ENCODE peak calls at places on chromosomes 5 and 9, in nine cellular contexts. H is PC-9, M is gastrocnemius medialis, U is tibial nerve, A is cardiac fibroblast, V is Peyer's patch, O is sigmoid colon, I is HepG2, W is lower lobe of right lung. G is an unnamed sample.

GRCh38 chr9:109557481-109557880 is 59.4 kb upstream of the PTPN3 start:
- DNase-seq in U (no peak), W (no peak), A (no peak), M (no peak), O (no peak), H (peak), I (no peak), V (no peak), G (no peak)

GRCh38 chr5:174251305-174251704 is 205.8 kb downstream of the NSG2 start:
- DNase-seq in O (no peak), W (no peak), I (no peak), U (no peak), M (no peak), A (no peak), H (no peak), V (no peak), G (no peak)

GRCh38 chr9:129330711-129331279 is 152.7 kb upstream of the IER5L start:
- DNase-seq in H (no peak), V (no peak), I (no peak), W (no peak), A (peak), U (no peak), O (no peak), M (no peak), G (peak)

GRCh38 chr9:130500340-130500771 is 55.6 kb downstream of the ASS1 start:
- DNase-seq in A (no peak), M (no peak), U (no peak), I (no peak), H (no peak), V (no peak), O (no peak), W (no peak), G (no peak)

GRCh38 chr9:87112656-87113055 is 165.3 kb upstream of the GAS1 start:
- DNase-seq in W (no peak), V (no peak), U (no peak), H (no peak), M (no peak), O (no peak), A (peak), I (no peak), G (no peak)

GRCh38 chr5:179153921-179154345 is 93.8 kb downstream of the ZNF354C start:
- DNase-seq in V (no peak), H (no peak), M (no peak), A (no peak), I (no peak), O (peak), U (no peak), W (peak), G (no peak)

GRCh38 chr5:150540615-150541396 is 32.9 kb downstream of the NDST1 start:
- DNase-seq in I (peak), U (no peak), H (no peak), V (no peak), M (peak), O (peak), W (no peak), A (peak), G (no peak)

GRCh38 chr9:123349691-123350480 is 6.1 kb upstream of the CRB2 start:
- DNase-seq in O (no peak), W (no peak), H (no peak), A (peak), M (no peak), V (no peak), U (no peak), I (peak), G (peak)

GRCh38 chr5:106521701-106522100 is 1149.0 kb downstream of the EFNA5 start:
- DNase-seq in U (no peak), O (no peak), H (no peak), W (no peak), M (no peak), A (peak), I (no peak), V (no peak), G (peak)

GRCh38 chr9:129108805-129109370 is 1.7 kb downstream of the CRAT start:
- DNase-seq in W (no peak), U (no peak), I (no peak), A (no peak), H (no peak), O (no peak), V (peak), M (peak), G (no peak)

GRCh38 chr9:76323481-76323880 is 70.7 kb downstream of the RFK start:
- DNase-seq in V (no peak), U (no peak), I (no peak), H (peak), M (no peak), O (no peak), A (no peak), W (no peak), G (no peak)

GRCh38 chr9:131732636-131733340 is 7.1 kb downstream of the RAPGEF1 start:
- DNase-seq in M (no peak), V (no peak), O (no peak), U (no peak), H (no peak), A (no peak), I (no peak), W (peak), G (peak)

GRCh38 chr9:127195976-127196825 is 68.4 kb upstream of the GARNL3 start:
- DNase-seq in A (no peak), I (no peak), W (peak), U (no peak), H (no peak), V (peak), M (no peak), O (no peak), G (no peak)

GRCh38 chr5:120457839-120458507 is 6.1 kb upstream of the PRR16 start:
- DNase-seq in M (peak), V (peak), I (peak), W (peak), H (peak), O (peak), U (peak), A (peak), G (peak)

GRCh38 chr5:12794476-12795332 is 890.5 kb upstream of the CTNND2 start:
- DNase-seq in V (no peak), U (no peak), H (no peak), I (no peak), O (no peak), A (no peak), W (peak), M (no peak), G (no peak)

GRCh38 chr5:10583663-10584572 is 20.0 kb downstream of the ANKRD33B start:
- DNase-seq in M (no peak), I (no peak), V (no peak), U (no peak), H (no peak), W (no peak), O (no peak), A (no peak), G (no peak)

GRCh38 chr5:6291961-6292360 is 86.4 kb downstream of the MED10 start:
- DNase-seq in I (peak), U (no peak), V (no peak), O (no peak), M (no peak), W (no peak), H (no peak), A (peak), G (peak)

GRCh38 chr9:110580850-110581249 is 1.3 kb upstream of the SVEP1 start:
- DNase-seq in V (no peak), I (no peak), W (no peak), U (no peak), A (peak), O (no peak), H (peak), M (no peak), G (no peak)

GRCh38 chr9:110579763-110580255 is 268 bp upstream of the SVEP1 start:
- DNase-seq in O (peak), I (no peak), U (no peak), W (no peak), A (peak), H (no peak), V (no peak), M (no peak), G (no peak)

GRCh38 chr9:110582156-110582555 is 2.6 kb upstream of the SVEP1 start:
- DNase-seq in M (no peak), A (no peak), U (no peak), O (no peak), W (no peak), I (no peak), V (no peak), H (no peak), G (no peak)

GRCh38 chr9:110578575-110578895 is 1.0 kb downstream of the SVEP1 start:
- DNase-seq in A (no peak), M (no peak), O (no peak), H (no peak), W (no peak), V (no peak), U (no peak), I (no peak), G (no peak)

DNA sequence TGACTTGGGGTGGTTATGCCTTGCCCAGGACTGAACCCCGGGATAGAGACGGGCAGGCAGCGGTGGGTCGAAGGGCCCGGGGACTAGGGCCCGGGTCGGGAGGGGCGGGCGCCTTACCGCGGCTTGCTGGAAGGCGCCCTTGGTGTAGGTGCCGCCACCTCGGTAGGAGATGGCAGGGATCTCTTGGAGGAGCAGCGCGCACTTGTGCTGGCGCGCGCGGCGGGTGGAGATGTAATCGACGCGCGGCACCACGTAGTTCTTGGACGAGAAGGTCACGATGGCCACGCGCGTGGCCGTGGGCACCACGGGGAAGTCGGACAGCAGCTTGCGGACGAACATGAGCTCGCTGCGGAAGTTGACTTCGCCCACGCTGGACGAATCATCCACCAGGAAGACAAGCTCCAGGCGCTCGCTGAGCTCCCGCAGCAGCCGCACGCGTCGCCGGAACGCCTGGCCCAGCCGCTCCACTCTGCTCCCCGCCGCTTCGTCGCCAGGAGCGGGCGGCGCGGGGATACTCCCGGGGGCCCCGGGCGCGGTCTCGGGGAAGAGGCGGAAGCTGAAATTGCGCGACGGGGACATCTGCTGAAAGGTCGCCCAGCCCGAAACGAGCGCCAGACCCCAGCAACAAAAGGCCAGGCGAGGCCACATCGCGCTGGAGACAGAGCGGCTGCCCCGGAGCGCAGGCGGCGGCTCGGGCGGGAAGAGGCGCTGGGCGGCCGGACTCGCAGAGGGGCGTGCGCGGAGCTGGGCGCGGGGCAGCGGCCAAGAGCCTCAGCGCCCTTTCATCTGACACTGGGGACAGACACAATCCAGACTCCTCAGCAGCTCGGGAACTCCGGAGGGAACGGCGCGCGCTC is at the start of gene SVEP1:
- DNase-seq in U (peak), H (no peak), O (peak), I (no peak), V (peak), W (peak), M (no peak), A (peak), G (no peak)
- H3K4me3 ChIP-seq in U (peak), H (peak), O (peak), I (no peak), V (peak), W (peak), M (peak), A (peak), G (no peak)

GRCh38 chr5:119315516-119315949 is 40.3 kb upstream of the TNFAIP8 start:
- DNase-seq in H (no peak), W (no peak), U (no peak), O (no peak), M (no peak), V (no peak), A (peak), I (peak), G (peak)
- TF ChIP-seq CTCF in H (peak), W (peak), U (no peak), O (no peak), M (no peak), V (peak), A (peak), I (peak), G (peak)

GRCh38 chr5:124773291-124774001 is 27.0 kb upstream of the ZNF608 start:
- DNase-seq in I (no peak), H (no peak), V (no peak), U (no peak), W (no peak), M (no peak), A (no peak), O (no peak), G (no peak)
- H3K4me3 ChIP-seq in I (no peak), H (no peak), V (no peak), U (no peak), W (no peak), M (no peak), A (no peak), O (no peak), G (no peak)

GRCh38 chr9:105413486-105414068 is 34.3 kb upstream of the FSD1L start:
- DNase-seq in M (no peak), H (peak), V (no peak), O (no peak), U (no peak), W (no peak), A (peak), I (peak), G (no peak)
- TF ChIP-seq CTCF in M (no peak), H (peak), V (peak), O (peak), U (peak), W (no peak), A (peak), I (peak), G (no peak)

DNA sequence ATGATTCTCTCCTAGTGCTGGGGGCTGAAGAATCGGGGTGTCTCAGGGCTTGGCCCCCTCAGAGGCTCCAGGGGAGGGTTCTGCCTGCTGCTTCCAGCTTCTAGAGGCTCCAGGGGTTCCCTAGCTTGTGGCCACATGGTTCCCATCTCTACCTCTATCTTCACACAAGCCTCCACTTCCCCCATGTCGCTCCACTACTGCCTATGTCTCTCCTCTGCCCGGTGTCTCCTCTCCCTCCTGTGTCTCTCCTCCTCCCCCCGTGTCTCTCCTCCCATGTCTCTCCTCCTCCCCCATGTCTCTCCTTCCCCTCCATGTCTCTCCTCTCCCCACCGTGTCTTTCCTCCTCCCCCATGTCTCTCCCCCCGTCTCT is 12.2 kb upstream of the RNU6ATAC start:
- DNase-seq in M (no peak), U (no peak), W (no peak), O (no peak), A (no peak), H (no peak), I (no peak), V (no peak), G (no peak)
- H3K4me3 ChIP-seq in M (no peak), U (no peak), W (no peak), O (no peak), A (no peak), H (no peak), I (no peak), V (no peak), G (no peak)

GRCh38 chr5:158860706-158861105 is 239.0 kb downstream of the EBF1 start:
- DNase-seq in H (no peak), V (no peak), W (no peak), I (no peak), U (no peak), M (no peak), O (no peak), A (no peak), G (no peak)
- TF ChIP-seq CTCF in H (no peak), V (no peak), W (no peak), I (no peak), U (no peak), M (no peak), O (no peak), A (no peak), G (no peak)

GRCh38 chr9:101469026-101469425 is 33.5 kb upstream of the ALDOB start:
- DNase-seq in A (no peak), V (no peak), U (no peak), M (no peak), H (no peak), O (no peak), I (no peak), W (no peak), G (no peak)

GRCh38 chr9:101465330-101465915 is 29.8 kb upstream of the ALDOB start:
- DNase-seq in M (no peak), U (no peak), H (peak), W (peak), A (peak), O (no peak), I (peak), V (peak), G (peak)

GRCh38 chr9:101466863-101467262 is 31.3 kb upstream of the ALDOB start:
- DNase-seq in I (no peak), V (no peak), A (no peak), U (no peak), O (no peak), M (no peak), H (no peak), W (no peak), G (no peak)

GRCh38 chr9:101468116-101468515 is 32.5 kb upstream of the ALDOB start:
- DNase-seq in M (no peak), W (no peak), O (no peak), A (no peak), V (no peak), I (no peak), U (no peak), H (no peak), G (no peak)

DNA sequence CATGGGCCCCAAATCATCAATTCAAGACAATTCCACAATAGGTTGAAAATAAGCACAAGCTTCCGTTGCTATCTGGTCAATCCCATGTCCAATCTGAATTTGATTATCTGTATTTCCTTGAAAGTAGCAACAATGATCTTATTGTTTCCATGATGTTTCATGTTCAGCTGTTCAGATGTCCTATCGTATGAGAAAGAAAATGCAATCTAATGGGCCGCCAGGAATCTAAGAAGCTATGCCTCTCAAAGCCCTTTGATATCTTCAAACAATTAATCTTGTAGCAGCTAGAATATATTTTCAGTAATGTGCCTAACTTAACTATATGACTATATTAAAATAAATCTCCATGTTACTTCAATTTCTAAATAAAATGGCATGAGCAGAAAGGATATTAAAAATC is 32.1 kb upstream of the ALDOB start:
- DNase-seq in U (no peak), A (no peak), V (no peak), O (no peak), W (no peak), M (no peak), I (no peak), H (no peak), G (no peak)
- H3K4me3 ChIP-seq in U (no peak), A (no peak), V (no peak), O (no peak), W (no peak), M (no peak), I (no peak), H (no peak), G (no peak)

DNA sequence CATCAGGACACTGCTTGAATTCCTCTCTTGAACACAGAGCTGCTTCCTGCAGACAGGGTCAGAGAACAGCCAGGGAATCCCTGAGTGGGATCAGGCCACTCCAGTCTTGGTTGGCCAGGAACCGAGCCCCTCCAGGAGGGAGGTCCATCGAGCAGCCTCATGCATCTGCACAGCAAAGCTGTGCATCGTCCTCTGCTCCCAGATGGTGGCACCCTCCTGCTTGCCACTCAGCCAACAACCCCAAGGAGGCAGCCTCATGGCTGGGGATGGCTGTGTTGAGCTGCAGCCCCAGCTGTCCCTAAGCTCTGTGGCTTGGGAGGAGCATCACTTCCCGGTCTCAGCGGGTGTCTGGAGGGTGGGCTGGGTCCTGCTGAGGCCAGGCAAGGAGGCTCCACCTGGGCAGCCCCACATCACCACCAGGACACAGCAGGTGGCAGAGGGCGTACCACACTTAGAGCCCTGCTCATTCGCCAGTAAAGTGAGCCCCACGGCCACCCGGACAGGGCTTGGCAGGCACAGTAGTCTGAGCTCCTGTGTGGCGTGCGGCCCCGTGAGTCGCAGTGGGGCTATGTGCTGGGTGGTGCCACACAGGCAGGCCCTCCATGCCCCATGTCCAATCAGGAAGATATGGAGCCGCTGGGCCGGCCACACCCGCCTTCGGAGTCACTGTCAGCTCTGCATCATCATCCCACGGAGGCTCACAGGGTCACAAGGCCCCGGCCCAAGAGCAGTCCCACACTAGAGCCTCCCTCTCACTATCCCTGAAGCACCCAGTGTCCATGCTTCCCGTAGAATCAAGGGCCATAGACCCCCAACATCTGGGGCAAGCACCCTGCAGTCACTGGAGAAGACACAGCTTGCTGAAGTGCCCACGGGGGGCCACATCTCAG is 11.9 kb downstream of the LPCAT1 start:
- DNase-seq in V (peak), O (peak), W (no peak), I (no peak), A (no peak), U (peak), H (peak), M (no peak), G (peak)
- TF ChIP-seq CTCF in V (peak), O (no peak), W (no peak), I (peak), A (peak), U (no peak), H (peak), M (no peak), G (peak)

GRCh38 chr5:3511774-3512173 is 83.9 kb upstream of the IRX1 start:
- DNase-seq in U (no peak), I (no peak), M (no peak), A (no peak), O (no peak), H (no peak), W (no peak), V (no peak), G (no peak)

GRCh38 chr5:3509290-3509689 is 86.3 kb upstream of the IRX1 start:
- DNase-seq in H (no peak), V (no peak), U (no peak), A (no peak), O (no peak), M (no peak), W (no peak), I (peak), G (no peak)

GRCh38 chr5:3517331-3517730 is 78.3 kb upstream of the IRX1 start:
- DNase-seq in A (no peak), V (no peak), M (no peak), U (no peak), I (no peak), H (no peak), O (no peak), W (no peak), G (no peak)

GRCh38 chr5:3510642-3511041 is 85.0 kb upstream of the IRX1 start:
- DNase-seq in I (no peak), O (no peak), U (no peak), M (no peak), V (no peak), H (no peak), W (no peak), A (no peak), G (no peak)

GRCh38 chr5:3512291-3512690 is 83.3 kb upstream of the IRX1 start:
- DNase-seq in V (no peak), H (no peak), O (no peak), W (no peak), U (no peak), A (no peak), I (no peak), M (no peak), G (no peak)
- H3K4me3 ChIP-seq in V (no peak), H (no peak), O (no peak), W (no peak), U (no peak), A (no peak), I (no peak), M (no peak), G (no peak)